ENCODE peak calls at places on chromosomes 3 and 15, in eight cellular contexts. One of them, this sample, is unnamed.

GRCh38 chr15:82306791-82307713 is 42.2 kb downstream of the GOLGA6L10 start:
- DNase-seq in hippocampal formation: no peak
- DNase-seq in fibroblast of the conjunctiva: no peak
- DNase-seq in naive thymus-derived CD8-positive, alpha-beta T cell: no peak
- DNase-seq in non-pigmented ciliary epithelial cell: no peak
- DNase-seq in activated CD8-positive, alpha-beta memory T cell treated with anti-CD3 and anti-CD28 coated beads for 48 hours: no peak
- DNase-seq in NCI-H2029 treated with DMSO at 0.1 percent for 48 hours: no peak
- DNase-seq in RPMI8226: no peak
- DNase-seq in this sample: no peak

GRCh38 chr3:161557751-161558150 is 61.1 kb downstream of the OTOL1 start:
- DNase-seq in non-pigmented ciliary epithelial cell: no peak
- DNase-seq in RPMI8226: no peak
- DNase-seq in naive thymus-derived CD8-positive, alpha-beta T cell: no peak
- DNase-seq in fibroblast of the conjunctiva: no peak
- DNase-seq in hippocampal formation: no peak
- DNase-seq in NCI-H2029 treated with DMSO at 0.1 percent for 48 hours: peak
- DNase-seq in activated CD8-positive, alpha-beta memory T cell treated with anti-CD3 and anti-CD28 coated beads for 48 hours: no peak
- DNase-seq in this sample: no peak

GRCh38 chr3:123084192-123084591 is 17.4 kb downstream of the PDIA5 start:
- DNase-seq in fibroblast of the conjunctiva: no peak
- DNase-seq in hippocampal formation: no peak
- DNase-seq in non-pigmented ciliary epithelial cell: no peak
- DNase-seq in RPMI8226: no peak
- DNase-seq in naive thymus-derived CD8-positive, alpha-beta T cell: no peak
- DNase-seq in activated CD8-positive, alpha-beta memory T cell treated with anti-CD3 and anti-CD28 coated beads for 48 hours: no peak
- DNase-seq in NCI-H2029 treated with DMSO at 0.1 percent for 48 hours: no peak
- DNase-seq in this sample: no peak

GRCh38 chr15:29675791-29676301 is 146.4 kb downstream of the TJP1 start:
- DNase-seq in non-pigmented ciliary epithelial cell: no peak
- DNase-seq in NCI-H2029 treated with DMSO at 0.1 percent for 48 hours: no peak
- DNase-seq in naive thymus-derived CD8-positive, alpha-beta T cell: no peak
- DNase-seq in activated CD8-positive, alpha-beta memory T cell treated with anti-CD3 and anti-CD28 coated beads for 48 hours: no peak
- DNase-seq in RPMI8226: no peak
- DNase-seq in fibroblast of the conjunctiva: no peak
- DNase-seq in hippocampal formation: no peak
- DNase-seq in this sample: no peak

GRCh38 chr3:171860830-171861535 is 17.8 kb downstream of the TMEM212 start:
- DNase-seq in RPMI8226: no peak
- DNase-seq in naive thymus-derived CD8-positive, alpha-beta T cell: no peak
- DNase-seq in NCI-H2029 treated with DMSO at 0.1 percent for 48 hours: no peak
- DNase-seq in non-pigmented ciliary epithelial cell: no peak
- DNase-seq in hippocampal formation: no peak
- DNase-seq in fibroblast of the conjunctiva: peak
- DNase-seq in activated CD8-positive, alpha-beta memory T cell treated with anti-CD3 and anti-CD28 coated beads for 48 hours: no peak
- DNase-seq in this sample: no peak

GRCh38 chr3:151067158-151067557 is 18.3 kb upstream of the MED12L start:
- DNase-seq in activated CD8-positive, alpha-beta memory T cell treated with anti-CD3 and anti-CD28 coated beads for 48 hours: no peak
- DNase-seq in fibroblast of the conjunctiva: no peak
- DNase-seq in non-pigmented ciliary epithelial cell: no peak
- DNase-seq in hippocampal formation: no peak
- DNase-seq in NCI-H2029 treated with DMSO at 0.1 percent for 48 hours: no peak
- DNase-seq in RPMI8226: peak
- DNase-seq in naive thymus-derived CD8-positive, alpha-beta T cell: no peak
- DNase-seq in this sample: no peak

GRCh38 chr3:145248928-145249327 is 912.1 kb downstream of the PLOD2 start:
- DNase-seq in activated CD8-positive, alpha-beta memory T cell treated with anti-CD3 and anti-CD28 coated beads for 48 hours: no peak
- DNase-seq in NCI-H2029 treated with DMSO at 0.1 percent for 48 hours: no peak
- DNase-seq in naive thymus-derived CD8-positive, alpha-beta T cell: no peak
- DNase-seq in fibroblast of the conjunctiva: no peak
- DNase-seq in hippocampal formation: no peak
- DNase-seq in RPMI8226: no peak
- DNase-seq in non-pigmented ciliary epithelial cell: no peak
- DNase-seq in this sample: no peak

GRCh38 chr3:69433016-69433937 is 47.4 kb upstream of the FRMD4B start:
- DNase-seq in naive thymus-derived CD8-positive, alpha-beta T cell: no peak
- DNase-seq in non-pigmented ciliary epithelial cell: no peak
- DNase-seq in NCI-H2029 treated with DMSO at 0.1 percent for 48 hours: no peak
- DNase-seq in RPMI8226: peak
- DNase-seq in activated CD8-positive, alpha-beta memory T cell treated with anti-CD3 and anti-CD28 coated beads for 48 hours: no peak
- DNase-seq in hippocampal formation: no peak
- DNase-seq in fibroblast of the conjunctiva: no peak
- DNase-seq in this sample: no peak

GRCh38 chr3:189309400-189309975 is 137.7 kb downstream of the TPRG1 start:
- DNase-seq in RPMI8226: no peak
- DNase-seq in non-pigmented ciliary epithelial cell: no peak
- DNase-seq in fibroblast of the conjunctiva: no peak
- DNase-seq in activated CD8-positive, alpha-beta memory T cell treated with anti-CD3 and anti-CD28 coated beads for 48 hours: no peak
- DNase-seq in NCI-H2029 treated with DMSO at 0.1 percent for 48 hours: no peak
- DNase-seq in hippocampal formation: no peak
- DNase-seq in naive thymus-derived CD8-positive, alpha-beta T cell: no peak
- DNase-seq in this sample: no peak

GRCh38 chr3:196639517-196640500 is at the start of gene NRROS:
- DNase-seq in RPMI8226: peak
- DNase-seq in fibroblast of the conjunctiva: no peak
- DNase-seq in NCI-H2029 treated with DMSO at 0.1 percent for 48 hours: no peak
- DNase-seq in hippocampal formation: no peak
- DNase-seq in non-pigmented ciliary epithelial cell: no peak
- DNase-seq in activated CD8-positive, alpha-beta memory T cell treated with anti-CD3 and anti-CD28 coated beads for 48 hours: peak
- DNase-seq in naive thymus-derived CD8-positive, alpha-beta T cell: peak
- DNase-seq in this sample: peak

GRCh38 chr3:48018841-48019240 is 2.6 kb upstream of the MAP4 start:
- DNase-seq in NCI-H2029 treated with DMSO at 0.1 percent for 48 hours: no peak
- DNase-seq in non-pigmented ciliary epithelial cell: no peak
- DNase-seq in activated CD8-positive, alpha-beta memory T cell treated with anti-CD3 and anti-CD28 coated beads for 48 hours: no peak
- DNase-seq in hippocampal formation: no peak
- DNase-seq in RPMI8226: no peak
- DNase-seq in naive thymus-derived CD8-positive, alpha-beta T cell: no peak
- DNase-seq in fibroblast of the conjunctiva: peak
- DNase-seq in this sample: no peak

GRCh38 chr15:38202356-38202755 is 50.3 kb upstream of the SPRED1 start:
- DNase-seq in RPMI8226: no peak
- DNase-seq in non-pigmented ciliary epithelial cell: no peak
- DNase-seq in fibroblast of the conjunctiva: no peak
- DNase-seq in NCI-H2029 treated with DMSO at 0.1 percent for 48 hours: no peak
- DNase-seq in hippocampal formation: no peak
- DNase-seq in activated CD8-positive, alpha-beta memory T cell treated with anti-CD3 and anti-CD28 coated beads for 48 hours: no peak
- DNase-seq in naive thymus-derived CD8-positive, alpha-beta T cell: no peak
- DNase-seq in this sample: no peak

GRCh38 chr3:133799794-133800585 is 5.6 kb upstream of the SRPRB start:
- DNase-seq in hippocampal formation: no peak
- DNase-seq in activated CD8-positive, alpha-beta memory T cell treated with anti-CD3 and anti-CD28 coated beads for 48 hours: no peak
- DNase-seq in RPMI8226: no peak
- DNase-seq in fibroblast of the conjunctiva: no peak
- DNase-seq in non-pigmented ciliary epithelial cell: no peak
- DNase-seq in naive thymus-derived CD8-positive, alpha-beta T cell: no peak
- DNase-seq in NCI-H2029 treated with DMSO at 0.1 percent for 48 hours: no peak
- DNase-seq in this sample: no peak

GRCh38 chr3:146133436-146133835 is 27.5 kb downstream of the PLOD2 start:
- DNase-seq in naive thymus-derived CD8-positive, alpha-beta T cell: no peak
- DNase-seq in non-pigmented ciliary epithelial cell: no peak
- DNase-seq in hippocampal formation: no peak
- DNase-seq in activated CD8-positive, alpha-beta memory T cell treated with anti-CD3 and anti-CD28 coated beads for 48 hours: no peak
- DNase-seq in RPMI8226: no peak
- DNase-seq in fibroblast of the conjunctiva: no peak
- DNase-seq in NCI-H2029 treated with DMSO at 0.1 percent for 48 hours: no peak
- DNase-seq in this sample: no peak

GRCh38 chr15:25803541-25803940 is 59.6 kb downstream of the ATP10A start:
- DNase-seq in fibroblast of the conjunctiva: no peak
- DNase-seq in hippocampal formation: no peak
- DNase-seq in non-pigmented ciliary epithelial cell: no peak
- DNase-seq in NCI-H2029 treated with DMSO at 0.1 percent for 48 hours: no peak
- DNase-seq in naive thymus-derived CD8-positive, alpha-beta T cell: no peak
- DNase-seq in activated CD8-positive, alpha-beta memory T cell treated with anti-CD3 and anti-CD28 coated beads for 48 hours: no peak
- DNase-seq in RPMI8226: no peak
- DNase-seq in this sample: no peak

GRCh38 chr3:44363591-44363990 is 25.0 kb downstream of the TCAIM start:
- DNase-seq in fibroblast of the conjunctiva: no peak
- DNase-seq in RPMI8226: no peak
- DNase-seq in hippocampal formation: no peak
- DNase-seq in naive thymus-derived CD8-positive, alpha-beta T cell: no peak
- DNase-seq in NCI-H2029 treated with DMSO at 0.1 percent for 48 hours: no peak
- DNase-seq in non-pigmented ciliary epithelial cell: no peak
- DNase-seq in activated CD8-positive, alpha-beta memory T cell treated with anti-CD3 and anti-CD28 coated beads for 48 hours: no peak
- DNase-seq in this sample: no peak

GRCh38 chr3:128859573-128860154 is 19.8 kb upstream of the ACAD9 start:
- DNase-seq in non-pigmented ciliary epithelial cell: no peak
- DNase-seq in naive thymus-derived CD8-positive, alpha-beta T cell: no peak
- DNase-seq in fibroblast of the conjunctiva: no peak
- DNase-seq in activated CD8-positive, alpha-beta memory T cell treated with anti-CD3 and anti-CD28 coated beads for 48 hours: no peak
- DNase-seq in NCI-H2029 treated with DMSO at 0.1 percent for 48 hours: no peak
- DNase-seq in RPMI8226: no peak
- DNase-seq in hippocampal formation: no peak
- DNase-seq in this sample: no peak

GRCh38 chr15:88878720-88879184 is 16.6 kb downstream of the HAPLN3 start:
- DNase-seq in NCI-H2029 treated with DMSO at 0.1 percent for 48 hours: no peak
- DNase-seq in RPMI8226: peak
- DNase-seq in activated CD8-positive, alpha-beta memory T cell treated with anti-CD3 and anti-CD28 coated beads for 48 hours: no peak
- DNase-seq in fibroblast of the conjunctiva: no peak
- DNase-seq in hippocampal formation: no peak
- DNase-seq in non-pigmented ciliary epithelial cell: no peak
- DNase-seq in naive thymus-derived CD8-positive, alpha-beta T cell: no peak
- DNase-seq in this sample: no peak

GRCh38 chr3:150738688-150739087 is 24.3 kb downstream of the SIAH2 start:
- DNase-seq in non-pigmented ciliary epithelial cell: no peak
- DNase-seq in naive thymus-derived CD8-positive, alpha-beta T cell: no peak
- DNase-seq in hippocampal formation: no peak
- DNase-seq in activated CD8-positive, alpha-beta memory T cell treated with anti-CD3 and anti-CD28 coated beads for 48 hours: no peak
- DNase-seq in fibroblast of the conjunctiva: no peak
- DNase-seq in NCI-H2029 treated with DMSO at 0.1 percent for 48 hours: no peak
- DNase-seq in RPMI8226: no peak
- DNase-seq in this sample: no peak

GRCh38 chr15:68967948-68968347 is 37.6 kb downstream of the SPESP1 start:
- DNase-seq in activated CD8-positive, alpha-beta memory T cell treated with anti-CD3 and anti-CD28 coated beads for 48 hours: no peak
- DNase-seq in naive thymus-derived CD8-positive, alpha-beta T cell: no peak
- DNase-seq in RPMI8226: no peak
- DNase-seq in NCI-H2029 treated with DMSO at 0.1 percent for 48 hours: no peak
- DNase-seq in hippocampal formation: no peak
- DNase-seq in non-pigmented ciliary epithelial cell: no peak
- DNase-seq in fibroblast of the conjunctiva: no peak
- DNase-seq in this sample: no peak

GRCh38 chr15:56972426-56972825 is 54.0 kb downstream of the TCF12 start:
- DNase-seq in activated CD8-positive, alpha-beta memory T cell treated with anti-CD3 and anti-CD28 coated beads for 48 hours: no peak
- DNase-seq in RPMI8226: no peak
- DNase-seq in NCI-H2029 treated with DMSO at 0.1 percent for 48 hours: no peak
- DNase-seq in non-pigmented ciliary epithelial cell: no peak
- DNase-seq in hippocampal formation: no peak
- DNase-seq in naive thymus-derived CD8-positive, alpha-beta T cell: no peak
- DNase-seq in fibroblast of the conjunctiva: no peak
- DNase-seq in this sample: no peak

GRCh38 chr3:13600950-13601691 is 52.2 kb downstream of the FBLN2 start:
- DNase-seq in fibroblast of the conjunctiva: peak
- DNase-seq in NCI-H2029 treated with DMSO at 0.1 percent for 48 hours: no peak
- DNase-seq in naive thymus-derived CD8-positive, alpha-beta T cell: no peak
- DNase-seq in activated CD8-positive, alpha-beta memory T cell treated with anti-CD3 and anti-CD28 coated beads for 48 hours: no peak
- DNase-seq in non-pigmented ciliary epithelial cell: peak
- DNase-seq in RPMI8226: no peak
- DNase-seq in hippocampal formation: no peak
- DNase-seq in this sample: no peak

GRCh38 chr15:76576526-76577279 is 240.1 kb downstream of the ISL2 start:
- DNase-seq in naive thymus-derived CD8-positive, alpha-beta T cell: no peak
- DNase-seq in fibroblast of the conjunctiva: peak
- DNase-seq in activated CD8-positive, alpha-beta memory T cell treated with anti-CD3 and anti-CD28 coated beads for 48 hours: no peak
- DNase-seq in RPMI8226: no peak
- DNase-seq in NCI-H2029 treated with DMSO at 0.1 percent for 48 hours: no peak
- DNase-seq in non-pigmented ciliary epithelial cell: peak
- DNase-seq in hippocampal formation: no peak
- DNase-seq in this sample: peak

GRCh38 chr15:63596666-63597032 is 538 bp upstream of the FBXL22 start:
- DNase-seq in non-pigmented ciliary epithelial cell: no peak
- DNase-seq in NCI-H2029 treated with DMSO at 0.1 percent for 48 hours: no peak
- DNase-seq in RPMI8226: no peak
- DNase-seq in activated CD8-positive, alpha-beta memory T cell treated with anti-CD3 and anti-CD28 coated beads for 48 hours: no peak
- DNase-seq in naive thymus-derived CD8-positive, alpha-beta T cell: no peak
- DNase-seq in fibroblast of the conjunctiva: no peak
- DNase-seq in hippocampal formation: no peak
- DNase-seq in this sample: no peak

GRCh38 chr3:52121813-52122212 is 32.4 kb downstream of the POC1A start:
- DNase-seq in RPMI8226: no peak
- DNase-seq in non-pigmented ciliary epithelial cell: no peak
- DNase-seq in activated CD8-positive, alpha-beta memory T cell treated with anti-CD3 and anti-CD28 coated beads for 48 hours: no peak
- DNase-seq in naive thymus-derived CD8-positive, alpha-beta T cell: no peak
- DNase-seq in NCI-H2029 treated with DMSO at 0.1 percent for 48 hours: no peak
- DNase-seq in fibroblast of the conjunctiva: no peak
- DNase-seq in hippocampal formation: no peak
- DNase-seq in this sample: no peak

GRCh38 chr3:108006901-108007331 is 83.9 kb downstream of the CD47 start:
- DNase-seq in activated CD8-positive, alpha-beta memory T cell treated with anti-CD3 and anti-CD28 coated beads for 48 hours: no peak
- DNase-seq in hippocampal formation: peak
- DNase-seq in RPMI8226: no peak
- DNase-seq in fibroblast of the conjunctiva: no peak
- DNase-seq in naive thymus-derived CD8-positive, alpha-beta T cell: no peak
- DNase-seq in NCI-H2029 treated with DMSO at 0.1 percent for 48 hours: no peak
- DNase-seq in non-pigmented ciliary epithelial cell: no peak
- DNase-seq in this sample: no peak

GRCh38 chr3:197022405-197023231 is 7.0 kb downstream of the MELTF start:
- DNase-seq in RPMI8226: no peak
- DNase-seq in activated CD8-positive, alpha-beta memory T cell treated with anti-CD3 and anti-CD28 coated beads for 48 hours: no peak
- DNase-seq in hippocampal formation: no peak
- DNase-seq in fibroblast of the conjunctiva: no peak
- DNase-seq in non-pigmented ciliary epithelial cell: no peak
- DNase-seq in naive thymus-derived CD8-positive, alpha-beta T cell: no peak
- DNase-seq in NCI-H2029 treated with DMSO at 0.1 percent for 48 hours: no peak
- DNase-seq in this sample: no peak

GRCh38 chr15:79989682-79990081 is 18.7 kb upstream of the BCL2A1 start:
- DNase-seq in NCI-H2029 treated with DMSO at 0.1 percent for 48 hours: no peak
- DNase-seq in activated CD8-positive, alpha-beta memory T cell treated with anti-CD3 and anti-CD28 coated beads for 48 hours: no peak
- DNase-seq in hippocampal formation: no peak
- DNase-seq in RPMI8226: no peak
- DNase-seq in fibroblast of the conjunctiva: no peak
- DNase-seq in non-pigmented ciliary epithelial cell: no peak
- DNase-seq in naive thymus-derived CD8-positive, alpha-beta T cell: no peak
- DNase-seq in this sample: no peak

GRCh38 chr3:64694127-64694526 is 6.3 kb upstream of the ADAMTS9 start:
- DNase-seq in NCI-H2029 treated with DMSO at 0.1 percent for 48 hours: no peak
- DNase-seq in fibroblast of the conjunctiva: no peak
- DNase-seq in naive thymus-derived CD8-positive, alpha-beta T cell: no peak
- DNase-seq in hippocampal formation: no peak
- DNase-seq in RPMI8226: no peak
- DNase-seq in non-pigmented ciliary epithelial cell: no peak
- DNase-seq in activated CD8-positive, alpha-beta memory T cell treated with anti-CD3 and anti-CD28 coated beads for 48 hours: no peak
- DNase-seq in this sample: no peak

GRCh38 chr15:33322091-33322490 is 11.3 kb downstream of the RYR3 start:
- DNase-seq in non-pigmented ciliary epithelial cell: no peak
- DNase-seq in hippocampal formation: no peak
- DNase-seq in fibroblast of the conjunctiva: no peak
- DNase-seq in activated CD8-positive, alpha-beta memory T cell treated with anti-CD3 and anti-CD28 coated beads for 48 hours: no peak
- DNase-seq in NCI-H2029 treated with DMSO at 0.1 percent for 48 hours: no peak
- DNase-seq in naive thymus-derived CD8-positive, alpha-beta T cell: no peak
- DNase-seq in RPMI8226: no peak
- DNase-seq in this sample: no peak

GRCh38 chr3:165748094-165748493 is 89.1 kb downstream of the BCHE start:
- DNase-seq in non-pigmented ciliary epithelial cell: no peak
- DNase-seq in NCI-H2029 treated with DMSO at 0.1 percent for 48 hours: no peak
- DNase-seq in fibroblast of the conjunctiva: no peak
- DNase-seq in activated CD8-positive, alpha-beta memory T cell treated with anti-CD3 and anti-CD28 coated beads for 48 hours: no peak
- DNase-seq in hippocampal formation: no peak
- DNase-seq in RPMI8226: no peak
- DNase-seq in naive thymus-derived CD8-positive, alpha-beta T cell: no peak
- DNase-seq in this sample: no peak

GRCh38 chr15:25544076-25544475 is 105.3 kb upstream of the UBE3A start:
- DNase-seq in RPMI8226: no peak
- DNase-seq in activated CD8-positive, alpha-beta memory T cell treated with anti-CD3 and anti-CD28 coated beads for 48 hours: no peak
- DNase-seq in fibroblast of the conjunctiva: no peak
- DNase-seq in naive thymus-derived CD8-positive, alpha-beta T cell: no peak
- DNase-seq in non-pigmented ciliary epithelial cell: no peak
- DNase-seq in NCI-H2029 treated with DMSO at 0.1 percent for 48 hours: no peak
- DNase-seq in hippocampal formation: no peak
- DNase-seq in this sample: no peak

GRCh38 chr3:180679178-180680096 is at the start of gene CCDC39:
- DNase-seq in activated CD8-positive, alpha-beta memory T cell treated with anti-CD3 and anti-CD28 coated beads for 48 hours: peak
- DNase-seq in fibroblast of the conjunctiva: peak
- DNase-seq in RPMI8226: peak
- DNase-seq in hippocampal formation: peak
- DNase-seq in non-pigmented ciliary epithelial cell: peak
- DNase-seq in NCI-H2029 treated with DMSO at 0.1 percent for 48 hours: peak
- DNase-seq in naive thymus-derived CD8-positive, alpha-beta T cell: peak
- DNase-seq in this sample: peak

GRCh38 chr15:66228807-66229557 is 24.6 kb downstream of the MEGF11 start:
- DNase-seq in fibroblast of the conjunctiva: no peak
- DNase-seq in NCI-H2029 treated with DMSO at 0.1 percent for 48 hours: no peak
- DNase-seq in non-pigmented ciliary epithelial cell: no peak
- DNase-seq in activated CD8-positive, alpha-beta memory T cell treated with anti-CD3 and anti-CD28 coated beads for 48 hours: no peak
- DNase-seq in naive thymus-derived CD8-positive, alpha-beta T cell: no peak
- DNase-seq in hippocampal formation: no peak
- DNase-seq in RPMI8226: no peak
- DNase-seq in this sample: no peak

This sample was measured in substantia nigra.